ENCODE peak calls at places on chromosomes 11 and 22, in five cellular contexts. C is pancreas, P is caudate nucleus, M is HCT116, J is mammary epithelial cell. H is an unnamed sample.
A peak's percentile ranks its signal among the peaks of the same experiment; 100 is the strongest.

GRCh38 chr11:96486890-96487633 is 97.2 kb downstream of the JRKL start:
- DNase-seq in C (no peak), P (no peak), M (no peak), J (peak; percentile 18), H (no peak)

GRCh38 chr22:35479359-35479758 is 61.3 kb upstream of the RASD2 start:
- DNase-seq in C (peak; percentile 12), P (no peak), M (no peak), J (no peak), H (no peak)

GRCh38 chr11:77093987-77094840 is 8.4 kb upstream of the OMP start:
- DNase-seq in C (peak; percentile 33), P (no peak), M (no peak), J (no peak), H (no peak)

GRCh38 chr11:132586801-132587200 is 945.5 kb downstream of the OPCML start:
- DNase-seq in C (no peak), P (no peak), M (no peak), J (no peak), H (no peak)

GRCh38 chr11:95092549-95093324 is 3.1 kb downstream of the ENDOD1 start:
- DNase-seq in C (no peak), P (no peak), M (no peak), J (peak; percentile 73), H (no peak)

GRCh38 chr11:45102810-45103621 is 43.4 kb upstream of the PRDM11 start:
- DNase-seq in C (peak; percentile 80), P (no peak), M (peak; percentile 45), J (peak; percentile 63), H (peak; percentile 79)

GRCh38 chr22:23533328-23533762 is 46.7 kb downstream of the IGLL1 start:
- DNase-seq in C (peak; percentile 37), P (no peak), M (no peak), J (peak; percentile 20), H (no peak)

GRCh38 chr11:22787565-22788162 is 41.9 kb downstream of the SVIP start:
- DNase-seq in C (no peak), P (no peak), M (peak; percentile 22), J (peak; percentile 16), H (no peak)

GRCh38 chr11:16785520-16786128 is 47.2 kb downstream of the C11orf58 start:
- DNase-seq in C (no peak), P (peak; percentile 23), M (peak; percentile 54), J (peak; percentile 61), H (peak; percentile 28)

GRCh38 chr11:134628426-134628825 is 216.4 kb upstream of the B3GAT1 start:
- DNase-seq in C (no peak), P (no peak), M (no peak), J (no peak), H (no peak)

GRCh38 chr11:116148056-116148455 is 624.7 kb downstream of the BUD13 start:
- DNase-seq in C (no peak), P (no peak), M (no peak), J (no peak), H (no peak)

GRCh38 chr11:7252683-7253213 is 1.0 kb downstream of the SYT9 start:
- DNase-seq in C (peak; percentile 72), P (no peak), M (no peak), J (no peak), H (no peak)

GRCh38 chr22:50452649-50453048 is 22.2 kb downstream of the SBF1 start:
- DNase-seq in C (no peak), P (no peak), M (no peak), J (no peak), H (no peak)

GRCh38 chr11:35387341-35387982 is 31.9 kb downstream of the SLC1A2 start:
- DNase-seq in C (no peak), P (no peak), M (no peak), J (no peak), H (no peak)

DNA sequence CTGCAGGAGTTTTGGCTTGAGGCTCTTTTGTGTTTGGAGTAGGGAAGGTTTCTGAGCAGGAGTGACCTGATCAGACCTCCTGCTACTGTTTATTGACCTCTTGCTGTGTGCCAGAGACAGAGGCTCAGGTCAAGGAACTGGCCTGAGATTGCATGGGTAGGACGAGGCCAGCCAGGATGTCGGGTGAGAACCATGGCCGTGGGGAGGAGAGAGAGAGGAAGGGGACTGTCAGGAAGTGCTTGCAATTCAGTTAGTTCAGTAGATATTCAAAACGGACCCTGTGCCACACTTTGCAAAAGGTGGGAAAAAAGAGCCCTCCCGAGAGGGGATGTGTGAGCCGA is 14.0 kb downstream of the TBC1D22A start:
- DNase-seq in C (no peak), P (no peak), M (no peak), J (no peak), H (no peak)
- H3K27ac ChIP-seq in C (no peak overlapping the region), P (peak overlapping the region; percentile 14), M (no peak overlapping the region), J (no peak overlapping the region), H (peak overlapping the region; percentile 87)

DNA sequence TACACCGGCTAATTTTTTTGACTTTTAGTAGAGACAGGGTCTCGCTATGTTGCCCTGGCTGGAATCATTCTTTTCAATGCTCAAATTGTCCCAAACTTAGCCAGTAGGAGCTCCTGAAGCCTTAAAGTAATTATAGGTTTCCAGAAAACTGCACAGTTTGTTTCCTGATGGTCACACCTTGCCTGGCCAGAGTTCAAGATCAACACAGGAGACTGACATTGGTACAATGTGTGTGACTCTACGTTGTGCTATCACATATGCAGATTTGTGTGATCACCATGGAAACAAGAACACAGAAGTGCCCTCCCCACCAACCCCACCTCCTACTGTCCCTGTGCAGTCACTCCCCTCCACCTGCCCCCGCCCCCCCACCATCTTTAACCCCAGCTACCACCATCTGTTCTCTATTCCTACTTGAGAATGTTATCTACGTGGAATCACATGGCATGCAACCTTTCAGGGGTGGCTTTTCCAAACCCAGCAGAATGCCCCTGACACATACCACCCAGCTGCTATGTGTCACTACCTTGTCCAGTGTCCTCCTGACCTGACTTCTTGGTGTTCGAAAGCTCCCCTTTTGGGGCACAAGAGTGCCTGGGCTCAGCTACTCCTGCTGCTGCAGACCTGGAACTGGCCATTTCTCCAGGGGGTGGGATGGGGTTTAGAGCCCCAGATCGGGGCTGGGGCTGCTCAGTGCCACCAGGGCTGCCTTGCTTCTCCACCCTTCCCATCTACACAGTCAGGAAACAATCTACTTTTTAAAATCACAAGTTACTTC is 6.1 kb upstream of the NAP1L4 start:
- DNase-seq in C (no peak), P (no peak), M (no peak), J (no peak), H (no peak)
- H3K27ac ChIP-seq in C (peak overlapping the region; percentile 37), P (no peak overlapping the region), M (no peak overlapping the region), J (no peak overlapping the region), H (no peak overlapping the region)

DNA sequence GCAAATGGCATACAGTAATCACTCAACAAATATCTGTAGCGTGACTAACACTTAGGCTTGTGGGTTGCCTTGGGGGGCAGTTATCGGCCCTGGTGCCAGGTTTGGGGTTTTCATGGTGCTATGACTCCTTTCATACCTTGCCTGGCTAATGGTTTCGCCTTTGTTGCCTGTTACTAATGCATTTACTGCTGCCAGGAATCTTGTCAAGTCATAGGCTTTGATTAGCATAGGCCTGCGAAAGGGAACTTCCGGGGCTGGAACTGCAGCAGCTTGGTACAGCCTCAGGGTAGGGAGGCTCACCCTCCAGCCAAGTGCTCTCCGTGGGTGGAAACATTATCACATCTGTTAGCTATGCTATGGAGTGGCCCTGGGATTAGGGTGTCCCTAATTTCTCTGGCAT is 13.2 kb downstream of the SLC25A18 start:
- DNase-seq in C (no peak), P (no peak), M (no peak), J (peak; percentile 99), H (peak; percentile 98)
- H3K27ac ChIP-seq in C (no peak overlapping the region), P (peak overlapping the region; percentile 78), M (no peak overlapping the region), J (peak overlapping the region; percentile 30), H (peak overlapping the region; percentile 66)

GRCh38 chr22:41523464-41524221 is 20.6 kb downstream of the POLR3H start:
- DNase-seq in C (peak; percentile 75), P (no peak), M (no peak), J (no peak), H (no peak)
- H3K27ac ChIP-seq in C (peak overlapping the region; percentile 50), P (peak overlapping the region; percentile 68), M (peak overlapping the region; percentile 55), J (no peak overlapping the region), H (no peak overlapping the region)

GRCh38 chr11:34311126-34311525 is 46.7 kb downstream of the ABTB2 start:
- DNase-seq in C (no peak), P (no peak), M (no peak), J (no peak), H (no peak)

GRCh38 chr11:34309970-34310369 is 47.8 kb downstream of the ABTB2 start:
- DNase-seq in C (no peak), P (no peak), M (no peak), J (no peak), H (no peak)

GRCh38 chr11:34315006-34315793 is 42.6 kb downstream of the ABTB2 start:
- DNase-seq in C (no peak), P (no peak), M (no peak), J (no peak), H (no peak)

GRCh38 chr11:34314176-34314575 is 43.6 kb downstream of the ABTB2 start:
- DNase-seq in C (no peak), P (no peak), M (no peak), J (no peak), H (no peak)

DNA sequence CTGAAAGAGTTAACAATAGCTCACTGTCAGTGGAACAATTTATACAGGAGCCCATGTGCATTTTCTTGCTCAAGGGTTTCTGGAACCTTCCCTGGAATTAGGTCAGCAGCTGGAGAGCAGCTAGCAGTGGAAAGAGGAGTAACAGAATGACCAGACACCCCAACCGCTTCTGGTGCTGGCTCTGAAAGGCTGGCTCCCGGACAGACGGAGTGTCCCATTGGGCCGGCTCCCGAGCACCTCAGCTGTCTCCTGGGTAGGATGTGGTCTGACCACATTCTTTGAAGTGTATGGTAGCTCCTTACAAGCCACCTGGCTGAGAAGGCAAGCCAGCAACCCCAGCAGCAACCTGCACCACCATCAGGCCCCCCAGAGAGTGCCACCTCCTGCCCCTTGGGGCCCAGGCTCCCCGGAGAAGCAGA is 44.7 kb downstream of the ABTB2 start:
- DNase-seq in C (no peak), P (no peak), M (no peak), J (peak; percentile 7), H (no peak)
- H3K27ac ChIP-seq in C (no peak overlapping the region), P (no peak overlapping the region), M (no peak overlapping the region), J (no peak overlapping the region), H (no peak overlapping the region)

GRCh38 chr11:446886-447285 is 3.2 kb upstream of the PTDSS2 start:
- DNase-seq in C (peak; percentile 79), P (no peak), M (no peak), J (peak; percentile 60), H (peak; percentile 54)
- H3K27ac ChIP-seq in C (no peak overlapping the region), P (no peak overlapping the region), M (peak overlapping the region; percentile 22), J (no peak overlapping the region), H (no peak overlapping the region)

GRCh38 chr22:19514831-19515565 is 9.2 kb downstream of the CLDN5 start:
- DNase-seq in C (no peak), P (no peak), M (no peak), J (peak; percentile 18), H (no peak)

GRCh38 chr22:19515654-19516377 is 8.4 kb downstream of the CLDN5 start:
- DNase-seq in C (no peak), P (no peak), M (no peak), J (no peak), H (no peak)

GRCh38 chr22:19510919-19511341 is 13.3 kb downstream of the CLDN5 start:
- DNase-seq in C (no peak), P (no peak), M (no peak), J (peak; percentile 89), H (peak; percentile 30)

GRCh38 chr22:19516378-19517170 is 7.6 kb downstream of the CLDN5 start:
- DNase-seq in C (no peak), P (no peak), M (no peak), J (no peak), H (no peak)

GRCh38 chr22:19513823-19514222 is 10.4 kb downstream of the CLDN5 start:
- DNase-seq in C (no peak), P (no peak), M (no peak), J (no peak), H (no peak)
- H3K27ac ChIP-seq in C (no peak overlapping the region), P (no peak overlapping the region), M (no peak overlapping the region), J (no peak overlapping the region), H (no peak overlapping the region)